ENCODE peak calls at places on chromosomes 16 and 17, in eight cellular contexts. One of them, this sample, is unnamed. For H3K27me3, the result is how much of the 10 kb centered on the place peaks cover.

GRCh38 chr17:8103549-8103948 is 14.8 kb downstream of the ALOXE3 start:
- DNase-seq in keratinocyte: no peak
- DNase-seq in PC-9: no peak
- DNase-seq in astrocyte: no peak
- DNase-seq in IMR-90: no peak
- DNase-seq in mammary epithelial cell: peak
- DNase-seq in hepatocyte: no peak
- DNase-seq in SK-N-SH: no peak
- DNase-seq in this sample: peak

GRCh38 chr16:49547448-49547847 is 173.8 kb downstream of the C16orf78 start:
- DNase-seq in keratinocyte: no peak
- DNase-seq in PC-9: no peak
- DNase-seq in astrocyte: no peak
- DNase-seq in IMR-90: no peak
- DNase-seq in mammary epithelial cell: no peak
- DNase-seq in hepatocyte: no peak
- DNase-seq in SK-N-SH: no peak
- DNase-seq in this sample: no peak

GRCh38 chr17:7293131-7293557 is 1.3 kb downstream of the YBX2 start:
- DNase-seq in keratinocyte: no peak
- DNase-seq in PC-9: peak
- DNase-seq in astrocyte: no peak
- DNase-seq in IMR-90: no peak
- DNase-seq in mammary epithelial cell: peak
- DNase-seq in hepatocyte: no peak
- DNase-seq in SK-N-SH: peak
- DNase-seq in this sample: no peak

GRCh38 chr16:9816644-9817043 is 365.6 kb downstream of the GRIN2A start:
- DNase-seq in keratinocyte: no peak
- DNase-seq in PC-9: no peak
- DNase-seq in astrocyte: no peak
- DNase-seq in IMR-90: no peak
- DNase-seq in mammary epithelial cell: no peak
- DNase-seq in hepatocyte: no peak
- DNase-seq in SK-N-SH: no peak
- DNase-seq in this sample: no peak

GRCh38 chr17:82213251-82214011 is 789 bp upstream of the CCDC57 start:
- DNase-seq in keratinocyte: no peak
- DNase-seq in PC-9: no peak
- DNase-seq in astrocyte: peak
- DNase-seq in IMR-90: peak
- DNase-seq in mammary epithelial cell: peak
- DNase-seq in hepatocyte: peak
- DNase-seq in SK-N-SH: peak
- DNase-seq in this sample: peak

GRCh38 chr16:49590166-49590871 is 216.7 kb downstream of the C16orf78 start:
- DNase-seq in keratinocyte: no peak
- DNase-seq in PC-9: no peak
- DNase-seq in astrocyte: no peak
- DNase-seq in IMR-90: no peak
- DNase-seq in mammary epithelial cell: no peak
- DNase-seq in hepatocyte: no peak
- DNase-seq in SK-N-SH: no peak
- DNase-seq in this sample: no peak

GRCh38 chr16:89924298-89924924 is 1.3 kb downstream of the TUBB3 start:
- DNase-seq in keratinocyte: no peak
- DNase-seq in PC-9: no peak
- DNase-seq in astrocyte: peak
- DNase-seq in IMR-90: peak
- DNase-seq in mammary epithelial cell: peak
- DNase-seq in hepatocyte: peak
- DNase-seq in SK-N-SH: peak
- DNase-seq in this sample: no peak

GRCh38 chr16:89003831-89004208 is 26.8 kb upstream of the CBFA2T3 start:
- DNase-seq in keratinocyte: no peak
- DNase-seq in PC-9: no peak
- DNase-seq in astrocyte: no peak
- DNase-seq in IMR-90: no peak
- DNase-seq in mammary epithelial cell: no peak
- DNase-seq in hepatocyte: no peak
- DNase-seq in SK-N-SH: peak
- DNase-seq in this sample: no peak

GRCh38 chr17:51805765-51806164 is 352.7 kb downstream of the CA10 start:
- DNase-seq in keratinocyte: no peak
- DNase-seq in PC-9: no peak
- DNase-seq in astrocyte: no peak
- DNase-seq in IMR-90: no peak
- DNase-seq in mammary epithelial cell: no peak
- DNase-seq in hepatocyte: no peak
- DNase-seq in SK-N-SH: no peak
- DNase-seq in this sample: no peak

GRCh38 chr16:15874745-15875314 is 13.6 kb downstream of the CEP20 start:
- DNase-seq in keratinocyte: no peak
- DNase-seq in PC-9: peak
- DNase-seq in astrocyte: peak
- DNase-seq in IMR-90: peak
- DNase-seq in mammary epithelial cell: peak
- DNase-seq in hepatocyte: peak
- DNase-seq in SK-N-SH: peak
- DNase-seq in this sample: peak

GRCh38 chr17:60602385-60602742 is 2.4 kb downstream of the PPM1D start:
- DNase-seq in keratinocyte: no peak
- DNase-seq in PC-9: no peak
- DNase-seq in astrocyte: no peak
- DNase-seq in IMR-90: no peak
- DNase-seq in mammary epithelial cell: no peak
- DNase-seq in hepatocyte: no peak
- DNase-seq in SK-N-SH: no peak
- DNase-seq in this sample: peak

GRCh38 chr17:54898576-54898975 is 2.1 kb upstream of the TOM1L1 start:
- DNase-seq in keratinocyte: no peak
- DNase-seq in PC-9: no peak
- DNase-seq in astrocyte: peak
- DNase-seq in IMR-90: no peak
- DNase-seq in mammary epithelial cell: no peak
- DNase-seq in hepatocyte: no peak
- DNase-seq in SK-N-SH: no peak
- DNase-seq in this sample: no peak

GRCh38 chr17:81715872-81716673 is 4.0 kb downstream of the SLC25A10 start:
- DNase-seq in keratinocyte: no peak
- DNase-seq in PC-9: no peak
- DNase-seq in astrocyte: no peak
- DNase-seq in IMR-90: no peak
- DNase-seq in mammary epithelial cell: no peak
- DNase-seq in hepatocyte: no peak
- DNase-seq in SK-N-SH: no peak
- DNase-seq in this sample: no peak

GRCh38 chr16:30658731-30659506 is 688 bp downstream of the FBRS start:
- DNase-seq in keratinocyte: peak
- DNase-seq in PC-9: peak
- DNase-seq in astrocyte: peak
- DNase-seq in IMR-90: peak
- DNase-seq in mammary epithelial cell: peak
- DNase-seq in hepatocyte: peak
- DNase-seq in SK-N-SH: peak
- DNase-seq in this sample: peak

GRCh38 chr16:48597563-48598392 is 12.2 kb downstream of the N4BP1 start:
- DNase-seq in keratinocyte: no peak
- DNase-seq in PC-9: no peak
- DNase-seq in astrocyte: no peak
- DNase-seq in IMR-90: peak
- DNase-seq in mammary epithelial cell: no peak
- DNase-seq in hepatocyte: no peak
- DNase-seq in SK-N-SH: no peak
- DNase-seq in this sample: no peak

GRCh38 chr17:64401941-64402340 is 11.3 kb upstream of the PECAM1 start:
- DNase-seq in keratinocyte: no peak
- DNase-seq in PC-9: no peak
- DNase-seq in astrocyte: no peak
- DNase-seq in IMR-90: no peak
- DNase-seq in mammary epithelial cell: no peak
- DNase-seq in hepatocyte: no peak
- DNase-seq in SK-N-SH: no peak
- DNase-seq in this sample: no peak

GRCh38 chr17:33534063-33534462 is 241.0 kb upstream of the ASIC2 start:
- DNase-seq in keratinocyte: no peak
- DNase-seq in PC-9: no peak
- DNase-seq in astrocyte: no peak
- DNase-seq in IMR-90: no peak
- DNase-seq in mammary epithelial cell: no peak
- DNase-seq in hepatocyte: no peak
- DNase-seq in SK-N-SH: no peak
- DNase-seq in this sample: no peak

GRCh38 chr17:38428643-38429371 is 543 bp downstream of the ARHGAP23 start:
- DNase-seq in keratinocyte: no peak
- DNase-seq in PC-9: no peak
- DNase-seq in astrocyte: peak
- DNase-seq in IMR-90: peak
- DNase-seq in mammary epithelial cell: no peak
- DNase-seq in hepatocyte: peak
- DNase-seq in SK-N-SH: peak
- DNase-seq in this sample: peak

GRCh38 chr16:88195021-88195581 is 187.7 kb upstream of the ZNF469 start:
- DNase-seq in keratinocyte: no peak
- DNase-seq in PC-9: no peak
- DNase-seq in astrocyte: no peak
- DNase-seq in IMR-90: peak
- DNase-seq in mammary epithelial cell: no peak
- DNase-seq in hepatocyte: peak
- DNase-seq in SK-N-SH: no peak
- DNase-seq in this sample: no peak

DNA sequence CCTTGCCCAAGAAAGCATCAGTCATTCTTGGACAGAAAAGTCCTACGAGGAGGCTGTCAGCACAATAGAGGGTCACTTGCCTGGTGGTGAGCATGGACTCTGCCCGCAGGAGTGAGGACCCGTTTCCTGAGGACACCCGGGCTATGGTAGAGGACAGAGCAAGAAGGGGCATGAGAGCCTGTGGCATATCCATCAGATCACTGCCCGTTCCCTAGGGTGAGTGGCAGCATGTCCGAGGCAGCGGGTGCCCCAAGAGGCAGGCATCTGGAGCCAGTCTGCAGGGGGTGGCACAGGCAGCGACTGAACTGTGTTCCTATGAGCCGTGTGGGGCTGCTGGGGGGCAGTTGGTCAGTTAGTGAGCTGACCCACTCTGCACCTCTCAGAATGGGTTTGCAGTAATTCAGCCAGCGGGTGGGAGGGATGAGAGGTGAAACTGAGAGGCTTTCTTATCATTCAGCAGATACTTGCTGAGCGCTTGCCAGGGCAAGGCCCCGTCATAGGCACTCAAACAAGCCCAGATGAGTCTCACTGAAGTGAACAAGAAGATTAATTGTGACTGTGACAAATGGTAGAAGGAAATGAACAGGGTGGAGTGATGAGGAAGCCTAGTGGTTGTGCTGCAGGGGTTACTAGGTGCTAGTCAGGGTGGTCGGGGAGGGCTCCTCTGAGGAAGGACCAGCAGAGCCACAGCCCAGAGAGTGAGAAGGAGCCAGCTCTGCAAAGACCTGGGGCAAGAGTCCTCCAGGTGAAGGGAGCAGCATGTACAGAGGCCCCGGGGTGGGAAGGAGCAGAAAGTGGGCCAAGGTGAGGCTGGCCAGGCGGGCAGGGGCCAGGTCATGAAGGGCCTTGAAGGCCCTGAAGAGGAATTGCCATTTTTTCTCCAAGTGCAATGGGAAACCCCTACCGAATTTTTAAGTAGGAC is 87.9 kb downstream of the CLEC16A start:
- DNase-seq in keratinocyte: no peak
- DNase-seq in PC-9: no peak
- DNase-seq in astrocyte: peak
- DNase-seq in IMR-90: no peak
- DNase-seq in mammary epithelial cell: peak
- DNase-seq in hepatocyte: no peak
- DNase-seq in SK-N-SH: no peak
- DNase-seq in this sample: no peak
- H3K4me2 ChIP-seq in keratinocyte: peak
- H3K4me2 ChIP-seq in PC-9: no peak
- H3K4me2 ChIP-seq in astrocyte: peak
- H3K4me2 ChIP-seq in IMR-90: no peak
- H3K4me2 ChIP-seq in mammary epithelial cell: no peak
- H3K4me2 ChIP-seq in hepatocyte: no peak
- H3K4me2 ChIP-seq in SK-N-SH: no peak
- H3K4me2 ChIP-seq in this sample: no peak

DNA sequence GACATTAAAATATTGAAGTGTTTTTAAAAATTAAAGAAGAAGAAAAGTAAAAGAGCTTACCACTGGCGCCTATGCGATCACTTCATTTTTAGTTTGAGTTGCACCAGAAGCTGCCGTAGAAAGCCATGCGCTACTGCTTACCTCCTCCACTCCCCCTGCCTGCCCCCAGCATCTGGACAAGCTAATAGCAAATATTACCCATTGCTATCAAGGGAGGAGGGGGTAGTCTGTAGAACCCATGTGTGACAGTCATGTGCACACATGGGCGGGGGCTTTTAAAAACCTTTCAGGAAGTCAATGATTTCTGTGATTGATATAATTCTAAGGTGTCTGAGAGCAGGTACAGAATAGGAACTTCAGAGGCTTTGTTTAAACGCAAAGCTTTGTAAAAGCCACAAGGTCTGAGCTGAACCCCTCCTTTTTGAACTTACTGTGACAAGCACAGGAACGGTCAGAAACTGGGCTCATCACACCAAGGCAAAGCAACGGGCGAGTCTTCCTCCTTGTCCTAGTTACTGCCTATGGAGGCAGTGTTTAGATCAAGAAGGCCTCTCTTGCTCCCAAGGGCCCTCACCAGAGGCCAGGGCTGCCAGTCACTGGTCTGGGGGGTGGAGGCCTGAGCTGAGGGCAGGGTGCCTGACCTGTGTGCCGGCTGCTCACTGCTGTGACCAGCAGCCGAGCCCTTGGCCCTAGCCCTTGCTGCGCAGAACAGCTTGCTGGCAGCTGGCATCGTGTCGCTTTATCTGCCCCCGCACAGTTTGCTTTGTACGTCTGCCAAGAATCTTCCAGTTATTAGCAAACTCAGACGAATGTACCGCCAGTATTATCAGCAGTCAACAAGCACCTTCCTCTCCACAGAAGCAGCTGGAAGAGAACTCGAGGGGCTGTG is 15.0 kb downstream of the GINS2 start:
- DNase-seq in keratinocyte: no peak
- DNase-seq in PC-9: no peak
- DNase-seq in astrocyte: peak
- DNase-seq in IMR-90: peak
- DNase-seq in mammary epithelial cell: no peak
- DNase-seq in hepatocyte: no peak
- DNase-seq in SK-N-SH: peak
- DNase-seq in this sample: no peak
- H3K4me3 ChIP-seq in keratinocyte: no peak
- H3K4me3 ChIP-seq in PC-9: no peak
- H3K4me3 ChIP-seq in astrocyte: no peak
- H3K4me3 ChIP-seq in IMR-90: no peak
- H3K4me3 ChIP-seq in mammary epithelial cell: no peak
- H3K4me3 ChIP-seq in hepatocyte: no peak
- H3K4me3 ChIP-seq in SK-N-SH: no peak
- H3K4me3 ChIP-seq in this sample: no peak

GRCh38 chr17:73645050-73645871 is 1.0 kb upstream of the SDK2 start:
- DNase-seq in keratinocyte: no peak
- DNase-seq in PC-9: no peak
- DNase-seq in astrocyte: peak
- DNase-seq in IMR-90: no peak
- DNase-seq in mammary epithelial cell: peak
- DNase-seq in hepatocyte: peak
- DNase-seq in SK-N-SH: peak
- DNase-seq in this sample: no peak
- H3K27me3 ChIP-seq in keratinocyte: under half
- H3K27me3 ChIP-seq in PC-9: half or more
- H3K27me3 ChIP-seq in astrocyte: under half
- H3K27me3 ChIP-seq in IMR-90: under half
- H3K27me3 ChIP-seq in mammary epithelial cell: under half
- H3K27me3 ChIP-seq in hepatocyte: half or more
- H3K27me3 ChIP-seq in SK-N-SH: under half
- H3K27me3 ChIP-seq in this sample: half or more

GRCh38 chr17:80531400-80531799 is 13.2 kb upstream of the RPTOR start:
- DNase-seq in keratinocyte: no peak
- DNase-seq in PC-9: no peak
- DNase-seq in astrocyte: no peak
- DNase-seq in IMR-90: no peak
- DNase-seq in mammary epithelial cell: no peak
- DNase-seq in hepatocyte: no peak
- DNase-seq in SK-N-SH: no peak
- DNase-seq in this sample: no peak
- H3K4me2 ChIP-seq in keratinocyte: no peak
- H3K4me2 ChIP-seq in PC-9: peak
- H3K4me2 ChIP-seq in astrocyte: no peak
- H3K4me2 ChIP-seq in IMR-90: no peak
- H3K4me2 ChIP-seq in mammary epithelial cell: no peak
- H3K4me2 ChIP-seq in hepatocyte: no peak
- H3K4me2 ChIP-seq in SK-N-SH: no peak
- H3K4me2 ChIP-seq in this sample: no peak